ENCODE peak calls at places on chromosomes 4 and X, in seven cellular contexts. P is WERI-Rb-1, V is cardiac fibroblast, L is mammary epithelial cell, U is upper lobe of right lung, H is lower leg skin, E is MCF 10A. M is an unnamed sample.

GRCh38 chrX:13001961-13002671 is 27.2 kb downstream of the TMSB4X start:
- DNase-seq in P (no peak), V (peak), L (peak), U (no peak), H (no peak), E (peak), M (peak)

GRCh38 chr4:90837241-90837640 is 710.0 kb downstream of the CCSER1 start:
- DNase-seq in P (no peak), V (no peak), L (no peak), U (no peak), H (no peak), E (no peak), M (no peak)

GRCh38 chr4:85495621-85496020 is 20.7 kb downstream of the ARHGAP24 start:
- DNase-seq in P (no peak), V (peak), L (no peak), U (no peak), H (no peak), E (peak), M (no peak)

GRCh38 chr4:76634239-76634638 is 199.2 kb downstream of the SHROOM3 start:
- DNase-seq in P (no peak), V (peak), L (peak), U (no peak), H (no peak), E (peak), M (no peak)

GRCh38 chr4:131974730-131975129 is 1174.4 kb upstream of the PCDH10 start:
- DNase-seq in P (no peak), V (no peak), L (no peak), U (no peak), H (no peak), E (no peak), M (no peak)

GRCh38 chr4:88110826-88111225 is 47.6 kb downstream of the ABCG2 start:
- DNase-seq in P (no peak), V (no peak), L (peak), U (no peak), H (no peak), E (peak), M (no peak)

GRCh38 chr4:54942735-54943134 is 182.7 kb downstream of the KDR start:
- DNase-seq in P (no peak), V (peak), L (no peak), U (no peak), H (no peak), E (no peak), M (no peak)

GRCh38 chr4:159229164-159229563 is 126.3 kb downstream of the RAPGEF2 start:
- DNase-seq in P (no peak), V (peak), L (peak), U (no peak), H (no peak), E (peak), M (no peak)

GRCh38 chr4:70530997-70531396 is 12.6 kb downstream of the AMTN start:
- DNase-seq in P (no peak), V (no peak), L (no peak), U (peak), H (no peak), E (no peak), M (no peak)

GRCh38 chr4:100936676-100937390 is 410.5 kb downstream of the PPP3CA start:
- DNase-seq in P (no peak), V (no peak), L (no peak), U (no peak), H (no peak), E (no peak), M (no peak)

GRCh38 chr4:143336828-143337599 is at the start of gene GAB1:
- DNase-seq in P (peak), V (peak), L (peak), U (peak), H (peak), E (peak), M (no peak)
- TF ChIP-seq CTCF in P (peak), V (no peak), L (no peak), U (no peak), H (no peak), E (no peak), M (peak)

GRCh38 chrX:71625471-71625870 is 7.2 kb upstream of the CXCR3 start:
- DNase-seq in P (no peak), V (no peak), L (no peak), U (no peak), H (no peak), E (no peak), M (no peak)

GRCh38 chrX:71621644-71622346 is 3.5 kb upstream of the CXCR3 start:
- DNase-seq in P (no peak), V (peak), L (no peak), U (no peak), H (no peak), E (no peak), M (no peak)

GRCh38 chrX:71623105-71623450 is 4.8 kb upstream of the CXCR3 start:
- DNase-seq in P (no peak), V (no peak), L (no peak), U (no peak), H (no peak), E (no peak), M (no peak)

GRCh38 chrX:71623714-71624113 is 5.4 kb upstream of the CXCR3 start:
- DNase-seq in P (no peak), V (no peak), L (no peak), U (no peak), H (no peak), E (no peak), M (no peak)

DNA sequence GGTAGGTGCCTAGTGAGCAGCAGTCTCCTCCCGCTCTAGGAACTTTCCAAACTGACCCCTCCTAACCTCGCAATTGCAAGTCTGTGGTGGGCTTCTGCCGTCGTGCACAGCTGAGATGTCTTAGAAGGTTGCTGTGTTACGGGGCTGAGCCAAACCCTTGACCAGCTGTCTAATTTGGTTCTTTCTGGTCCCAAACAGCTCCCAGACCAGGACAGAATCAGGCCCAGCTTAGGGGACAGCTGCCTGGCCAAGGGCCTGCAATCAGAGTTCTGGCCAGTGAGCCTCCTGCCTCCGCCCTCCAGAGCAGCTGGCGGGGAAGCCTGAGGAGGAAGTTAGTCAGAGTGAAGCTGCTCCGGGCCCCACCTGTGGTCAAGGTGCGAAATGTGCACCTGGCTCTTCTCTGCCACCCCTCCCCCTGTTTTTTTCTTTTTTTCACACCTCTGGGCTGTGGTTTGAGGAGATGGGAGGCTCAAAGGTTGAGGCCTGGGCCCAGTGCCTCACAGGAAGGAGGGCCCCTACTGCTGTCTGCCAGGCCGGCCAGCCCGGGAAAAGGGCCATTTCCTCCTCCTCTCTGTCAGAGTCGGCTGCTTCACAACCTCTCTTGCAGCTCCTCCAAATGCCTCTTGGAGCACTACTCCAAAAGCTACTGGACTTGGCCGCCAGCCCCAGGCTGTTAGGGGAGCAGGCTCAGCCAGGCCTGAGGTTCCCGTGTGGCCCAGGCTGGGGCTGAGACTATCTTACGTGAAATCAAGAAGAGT is 4.2 kb upstream of the CXCR3 start:
- DNase-seq in P (peak), V (peak), L (peak), U (peak), H (peak), E (peak), M (no peak)
- TF ChIP-seq CTCF in P (peak), V (peak), L (no peak), U (peak), H (no peak), E (no peak), M (no peak)

GRCh38 chr4:89434364-89434988 is 126.9 kb upstream of the GPRIN3 start:
- DNase-seq in P (no peak), V (peak), L (peak), U (no peak), H (no peak), E (peak), M (no peak)
- TF ChIP-seq CTCF in P (peak), V (peak), L (peak), U (peak), H (no peak), E (peak), M (peak)

DNA sequence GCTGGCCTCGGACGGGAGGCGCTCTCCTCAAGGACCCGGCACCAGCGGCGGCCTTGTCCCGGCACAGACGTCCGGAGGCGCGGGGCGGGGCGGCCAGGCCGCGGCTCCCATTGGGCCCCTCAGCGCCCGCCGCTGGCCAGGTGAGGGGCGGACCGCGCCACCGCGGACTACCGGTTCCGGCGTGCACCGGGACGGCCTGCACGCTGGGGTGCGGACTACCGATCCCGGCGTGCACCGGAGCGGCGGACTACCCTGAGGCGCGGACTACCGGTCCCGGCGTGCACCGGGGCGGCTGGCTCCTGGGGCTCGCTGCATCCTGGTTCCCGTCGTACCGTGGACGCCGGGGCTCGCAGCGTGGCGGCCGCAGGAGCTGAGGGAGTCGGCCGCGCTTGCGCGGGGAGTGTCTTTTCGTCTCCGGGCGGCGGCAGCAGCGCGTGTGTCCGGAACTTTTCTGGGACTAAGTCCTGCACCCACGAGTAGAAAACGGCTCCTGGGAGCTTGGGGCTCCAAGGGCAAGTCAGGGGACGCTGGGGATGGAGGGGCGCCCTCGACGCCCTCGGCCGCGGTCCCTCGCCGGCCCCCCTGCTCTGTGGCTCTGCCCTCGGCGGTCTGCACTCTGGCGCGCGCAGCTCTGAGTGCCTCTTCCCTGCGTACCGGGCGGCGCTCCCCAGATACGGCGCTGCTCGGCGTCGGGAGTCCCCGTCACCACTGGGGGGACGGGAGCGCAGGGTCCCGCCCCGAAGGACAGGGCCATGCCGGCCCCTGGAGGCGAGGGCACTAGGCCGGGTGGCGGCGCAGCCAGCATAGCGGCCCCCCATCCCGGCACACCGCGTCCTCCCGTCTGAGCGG is at the start of gene LETM1:
- DNase-seq in P (peak), V (peak), L (peak), U (peak), H (peak), E (peak), M (peak)
- TF ChIP-seq CTCF in P (peak), V (no peak), L (no peak), U (no peak), H (no peak), E (peak), M (no peak)

GRCh38 chr4:113478032-113478431 is 283.5 kb downstream of the CAMK2D start:
- DNase-seq in P (no peak), V (no peak), L (no peak), U (no peak), H (no peak), E (no peak), M (no peak)

GRCh38 chr4:113472864-113473263 is 288.7 kb downstream of the CAMK2D start:
- DNase-seq in P (no peak), V (peak), L (no peak), U (no peak), H (no peak), E (no peak), M (no peak)

GRCh38 chr4:113476800-113477199 is 284.7 kb downstream of the CAMK2D start:
- DNase-seq in P (no peak), V (peak), L (peak), U (no peak), H (no peak), E (peak), M (no peak)

GRCh38 chr4:113471141-113471860 is 290.2 kb downstream of the CAMK2D start:
- DNase-seq in P (no peak), V (peak), L (no peak), U (no peak), H (no peak), E (no peak), M (no peak)

DNA sequence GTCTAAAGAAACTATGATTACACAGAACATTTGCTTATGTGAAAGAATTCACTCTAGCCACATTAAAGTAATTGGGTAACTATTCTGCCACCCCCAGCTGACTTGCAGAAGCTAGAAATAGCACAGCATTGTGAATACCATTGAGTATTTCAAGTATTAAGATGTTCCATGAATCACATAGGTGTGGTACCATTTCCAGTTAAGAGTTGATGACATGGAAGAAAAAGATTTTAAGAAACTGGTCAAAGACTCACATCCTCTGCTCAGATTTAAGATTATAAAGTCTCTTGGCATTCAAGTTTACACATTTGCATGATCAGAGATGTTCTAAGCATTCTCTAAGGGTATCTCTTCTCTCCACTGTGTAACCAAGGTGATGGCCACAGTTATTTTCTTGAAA is 287.5 kb downstream of the CAMK2D start:
- DNase-seq in P (no peak), V (peak), L (peak), U (no peak), H (no peak), E (peak), M (no peak)
- TF ChIP-seq CTCF in P (no peak), V (no peak), L (no peak), U (no peak), H (no peak), E (no peak), M (no peak)

DNA sequence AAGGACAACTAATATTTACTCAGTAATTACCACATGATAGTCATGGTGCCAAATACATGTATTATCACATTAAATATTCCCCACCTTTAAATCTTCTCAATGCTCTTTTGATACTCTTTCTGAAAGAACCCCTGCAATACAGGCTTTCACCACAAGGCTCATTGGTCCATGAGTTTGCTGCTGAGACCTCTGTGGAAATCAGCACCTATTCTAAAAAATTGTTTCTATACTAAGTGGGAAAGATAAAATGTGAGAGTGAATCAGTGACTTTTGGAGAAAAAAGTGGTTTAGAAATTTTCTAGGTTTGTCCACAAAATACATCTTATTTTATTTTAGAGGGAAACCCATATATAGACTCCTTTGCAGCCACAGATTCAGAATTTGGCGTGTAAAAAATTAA is 257.3 kb downstream of the ZIC3 start:
- DNase-seq in P (no peak), V (no peak), L (no peak), U (no peak), H (no peak), E (no peak), M (no peak)
- TF ChIP-seq CTCF in P (no peak), V (peak), L (peak), U (no peak), H (no peak), E (no peak), M (no peak)